ENCODE peak calls at places on chromosomes 11 and 22, in five cellular contexts. One of them, this sample, is unnamed.

GRCh38 chr11:44005076-44005800 is 42.5 kb upstream of the ACCSL start:
- DNase-seq in CD4-positive, alpha-beta T cell: no peak
- DNase-seq in NCI-H2081 treated with DMSO at 0.1 percent for 48 hours: no peak
- DNase-seq in NB4: no peak
- DNase-seq in HTR-8/SVneo: no peak
- DNase-seq in this sample: no peak

GRCh38 chr11:61164610-61165424 is 3.6 kb upstream of the VPS37C start:
- DNase-seq in CD4-positive, alpha-beta T cell: peak
- DNase-seq in NCI-H2081 treated with DMSO at 0.1 percent for 48 hours: no peak
- DNase-seq in NB4: no peak
- DNase-seq in HTR-8/SVneo: no peak
- DNase-seq in this sample: no peak

GRCh38 chr11:66607126-66607834 is 9.2 kb upstream of the RBM14 start:
- DNase-seq in CD4-positive, alpha-beta T cell: no peak
- DNase-seq in NCI-H2081 treated with DMSO at 0.1 percent for 48 hours: no peak
- DNase-seq in NB4: no peak
- DNase-seq in HTR-8/SVneo: no peak
- DNase-seq in this sample: no peak

GRCh38 chr11:72430743-72431570 is 3.4 kb downstream of the CLPB start:
- DNase-seq in CD4-positive, alpha-beta T cell: peak
- DNase-seq in NCI-H2081 treated with DMSO at 0.1 percent for 48 hours: no peak
- DNase-seq in NB4: peak
- DNase-seq in HTR-8/SVneo: peak
- DNase-seq in this sample: no peak

GRCh38 chr11:125025968-125026367 is 37.1 kb upstream of the SLC37A2 start:
- DNase-seq in CD4-positive, alpha-beta T cell: no peak
- DNase-seq in NCI-H2081 treated with DMSO at 0.1 percent for 48 hours: no peak
- DNase-seq in NB4: no peak
- DNase-seq in HTR-8/SVneo: no peak
- DNase-seq in this sample: no peak

GRCh38 chr11:58292017-58292416 is 24.0 kb upstream of the OR10W1 start:
- DNase-seq in CD4-positive, alpha-beta T cell: no peak
- DNase-seq in NCI-H2081 treated with DMSO at 0.1 percent for 48 hours: no peak
- DNase-seq in NB4: no peak
- DNase-seq in HTR-8/SVneo: no peak
- DNase-seq in this sample: no peak

GRCh38 chr11:93718057-93718563 is 23.2 kb downstream of the TAF1D start:
- DNase-seq in CD4-positive, alpha-beta T cell: no peak
- DNase-seq in NCI-H2081 treated with DMSO at 0.1 percent for 48 hours: no peak
- DNase-seq in NB4: peak
- DNase-seq in HTR-8/SVneo: no peak
- DNase-seq in this sample: no peak

GRCh38 chr11:64152841-64153691 is 12.8 kb downstream of the MACROD1 start:
- DNase-seq in CD4-positive, alpha-beta T cell: peak
- DNase-seq in NCI-H2081 treated with DMSO at 0.1 percent for 48 hours: peak
- DNase-seq in NB4: peak
- DNase-seq in HTR-8/SVneo: peak
- DNase-seq in this sample: peak

GRCh38 chr22:31748490-31748889 is 1.4 kb downstream of the PRR14L start:
- DNase-seq in CD4-positive, alpha-beta T cell: no peak
- DNase-seq in NCI-H2081 treated with DMSO at 0.1 percent for 48 hours: no peak
- DNase-seq in NB4: peak
- DNase-seq in HTR-8/SVneo: no peak
- DNase-seq in this sample: no peak

GRCh38 chr22:39416319-39416718 is 16.7 kb downstream of the TAB1 start:
- DNase-seq in CD4-positive, alpha-beta T cell: peak
- DNase-seq in NCI-H2081 treated with DMSO at 0.1 percent for 48 hours: no peak
- DNase-seq in NB4: no peak
- DNase-seq in HTR-8/SVneo: no peak
- DNase-seq in this sample: no peak

GRCh38 chr11:44324787-44325525 is 15.0 kb upstream of the ALX4 start:
- DNase-seq in CD4-positive, alpha-beta T cell: no peak
- DNase-seq in NCI-H2081 treated with DMSO at 0.1 percent for 48 hours: no peak
- DNase-seq in NB4: no peak
- DNase-seq in HTR-8/SVneo: no peak
- DNase-seq in this sample: no peak

GRCh38 chr11:130068986-130069683 is 559 bp upstream of the APLP2 start:
- DNase-seq in CD4-positive, alpha-beta T cell: peak
- DNase-seq in NCI-H2081 treated with DMSO at 0.1 percent for 48 hours: peak
- DNase-seq in NB4: no peak
- DNase-seq in HTR-8/SVneo: peak
- DNase-seq in this sample: peak

GRCh38 chr11:43537831-43538230 is 142.7 kb upstream of the HSD17B12 start:
- DNase-seq in CD4-positive, alpha-beta T cell: no peak
- DNase-seq in NCI-H2081 treated with DMSO at 0.1 percent for 48 hours: no peak
- DNase-seq in NB4: no peak
- DNase-seq in HTR-8/SVneo: no peak
- DNase-seq in this sample: no peak

GRCh38 chr11:36306888-36307287 is 10.8 kb downstream of the PRR5L start:
- DNase-seq in CD4-positive, alpha-beta T cell: no peak
- DNase-seq in NCI-H2081 treated with DMSO at 0.1 percent for 48 hours: no peak
- DNase-seq in NB4: peak
- DNase-seq in HTR-8/SVneo: no peak
- DNase-seq in this sample: no peak

GRCh38 chr11:65633390-65634139 is 4.3 kb upstream of the SIPA1 start:
- DNase-seq in CD4-positive, alpha-beta T cell: no peak
- DNase-seq in NCI-H2081 treated with DMSO at 0.1 percent for 48 hours: no peak
- DNase-seq in NB4: no peak
- DNase-seq in HTR-8/SVneo: no peak
- DNase-seq in this sample: no peak

GRCh38 chr11:76148207-76148606 is 58.1 kb downstream of the WNT11 start:
- DNase-seq in CD4-positive, alpha-beta T cell: no peak
- DNase-seq in NCI-H2081 treated with DMSO at 0.1 percent for 48 hours: no peak
- DNase-seq in NB4: no peak
- DNase-seq in HTR-8/SVneo: no peak
- DNase-seq in this sample: no peak

GRCh38 chr11:7430496-7430895 is 54.8 kb upstream of the OLFML1 start:
- DNase-seq in CD4-positive, alpha-beta T cell: no peak
- DNase-seq in NCI-H2081 treated with DMSO at 0.1 percent for 48 hours: no peak
- DNase-seq in NB4: no peak
- DNase-seq in HTR-8/SVneo: no peak
- DNase-seq in this sample: no peak

GRCh38 chr11:2134022-2135010 is 4.9 kb downstream of the IGF2 start:
- DNase-seq in CD4-positive, alpha-beta T cell: no peak
- DNase-seq in NCI-H2081 treated with DMSO at 0.1 percent for 48 hours: no peak
- DNase-seq in NB4: no peak
- DNase-seq in HTR-8/SVneo: no peak
- DNase-seq in this sample: no peak

GRCh38 chr22:35037089-35037488 is 28.9 kb upstream of the ISX start:
- DNase-seq in CD4-positive, alpha-beta T cell: no peak
- DNase-seq in NCI-H2081 treated with DMSO at 0.1 percent for 48 hours: no peak
- DNase-seq in NB4: peak
- DNase-seq in HTR-8/SVneo: no peak
- DNase-seq in this sample: no peak

GRCh38 chr22:36445158-36445668 is 36.2 kb downstream of the TXN2 start:
- DNase-seq in CD4-positive, alpha-beta T cell: no peak
- DNase-seq in NCI-H2081 treated with DMSO at 0.1 percent for 48 hours: no peak
- DNase-seq in NB4: peak
- DNase-seq in HTR-8/SVneo: no peak
- DNase-seq in this sample: no peak

GRCh38 chr22:50184004-50184461 is 1.7 kb upstream of the TRABD start:
- DNase-seq in CD4-positive, alpha-beta T cell: no peak
- DNase-seq in NCI-H2081 treated with DMSO at 0.1 percent for 48 hours: no peak
- DNase-seq in NB4: no peak
- DNase-seq in HTR-8/SVneo: peak
- DNase-seq in this sample: no peak

GRCh38 chr11:134224710-134225662 is 515 bp downstream of the VPS26B start:
- DNase-seq in CD4-positive, alpha-beta T cell: peak
- DNase-seq in NCI-H2081 treated with DMSO at 0.1 percent for 48 hours: peak
- DNase-seq in NB4: peak
- DNase-seq in HTR-8/SVneo: peak
- DNase-seq in this sample: peak

GRCh38 chr11:105432241-105432995 is 177.5 kb upstream of the GRIA4 start:
- DNase-seq in CD4-positive, alpha-beta T cell: no peak
- DNase-seq in NCI-H2081 treated with DMSO at 0.1 percent for 48 hours: no peak
- DNase-seq in NB4: no peak
- DNase-seq in HTR-8/SVneo: no peak
- DNase-seq in this sample: no peak

GRCh38 chr11:75271730-75272129 is 31.2 kb downstream of the TPBGL start:
- DNase-seq in CD4-positive, alpha-beta T cell: peak
- DNase-seq in NCI-H2081 treated with DMSO at 0.1 percent for 48 hours: no peak
- DNase-seq in NB4: no peak
- DNase-seq in HTR-8/SVneo: no peak
- DNase-seq in this sample: no peak

GRCh38 chr11:75425422-75425821 is 7.6 kb downstream of the KLHL35 start:
- DNase-seq in CD4-positive, alpha-beta T cell: no peak
- DNase-seq in NCI-H2081 treated with DMSO at 0.1 percent for 48 hours: no peak
- DNase-seq in NB4: peak
- DNase-seq in HTR-8/SVneo: no peak
- DNase-seq in this sample: no peak

GRCh38 chr11:86360775-86361395 is 13.8 kb upstream of the CCDC81 start:
- DNase-seq in CD4-positive, alpha-beta T cell: no peak
- DNase-seq in NCI-H2081 treated with DMSO at 0.1 percent for 48 hours: no peak
- DNase-seq in NB4: no peak
- DNase-seq in HTR-8/SVneo: peak
- DNase-seq in this sample: no peak

GRCh38 chr11:17552392-17553248 is 5.6 kb downstream of the OTOG start:
- DNase-seq in CD4-positive, alpha-beta T cell: no peak
- DNase-seq in NCI-H2081 treated with DMSO at 0.1 percent for 48 hours: no peak
- DNase-seq in NB4: no peak
- DNase-seq in HTR-8/SVneo: no peak
- DNase-seq in this sample: no peak

GRCh38 chr22:46750861-46751260 is 11.6 kb upstream of the TBC1D22A start:
- DNase-seq in CD4-positive, alpha-beta T cell: no peak
- DNase-seq in NCI-H2081 treated with DMSO at 0.1 percent for 48 hours: no peak
- DNase-seq in NB4: no peak
- DNase-seq in HTR-8/SVneo: no peak
- DNase-seq in this sample: no peak

GRCh38 chr11:118207079-118207478 is 17.7 kb downstream of the JAML start:
- DNase-seq in CD4-positive, alpha-beta T cell: no peak
- DNase-seq in NCI-H2081 treated with DMSO at 0.1 percent for 48 hours: no peak
- DNase-seq in NB4: no peak
- DNase-seq in HTR-8/SVneo: no peak
- DNase-seq in this sample: no peak

GRCh38 chr11:62652156-62653006 is 721 bp downstream of the INTS5 start:
- DNase-seq in CD4-positive, alpha-beta T cell: no peak
- DNase-seq in NCI-H2081 treated with DMSO at 0.1 percent for 48 hours: no peak
- DNase-seq in NB4: no peak
- DNase-seq in HTR-8/SVneo: no peak
- DNase-seq in this sample: peak

GRCh38 chr11:63779044-63779443 is 10.5 kb upstream of the ZFTA start:
- DNase-seq in CD4-positive, alpha-beta T cell: no peak
- DNase-seq in NCI-H2081 treated with DMSO at 0.1 percent for 48 hours: no peak
- DNase-seq in NB4: no peak
- DNase-seq in HTR-8/SVneo: no peak
- DNase-seq in this sample: no peak

GRCh38 chr11:121112498-121113455 is 11.7 kb downstream of the TECTA start:
- DNase-seq in CD4-positive, alpha-beta T cell: no peak
- DNase-seq in NCI-H2081 treated with DMSO at 0.1 percent for 48 hours: peak
- DNase-seq in NB4: peak
- DNase-seq in HTR-8/SVneo: peak
- DNase-seq in this sample: no peak

GRCh38 chr11:61683961-61684869 is 4.0 kb downstream of the DAGLA start:
- DNase-seq in CD4-positive, alpha-beta T cell: no peak
- DNase-seq in NCI-H2081 treated with DMSO at 0.1 percent for 48 hours: no peak
- DNase-seq in NB4: peak
- DNase-seq in HTR-8/SVneo: no peak
- DNase-seq in this sample: peak

GRCh38 chr22:47172771-47173534 is 410.5 kb downstream of the TBC1D22A start:
- DNase-seq in CD4-positive, alpha-beta T cell: peak
- DNase-seq in NCI-H2081 treated with DMSO at 0.1 percent for 48 hours: no peak
- DNase-seq in NB4: no peak
- DNase-seq in HTR-8/SVneo: no peak
- DNase-seq in this sample: no peak

GRCh38 chr11:29657709-29658108 is 359.1 kb downstream of the KCNA4 start:
- DNase-seq in CD4-positive, alpha-beta T cell: no peak
- DNase-seq in NCI-H2081 treated with DMSO at 0.1 percent for 48 hours: no peak
- DNase-seq in NB4: no peak
- DNase-seq in HTR-8/SVneo: no peak
- DNase-seq in this sample: no peak

GRCh38 chr11:70072471-70073187 is 5.5 kb upstream of the ANO1 start:
- DNase-seq in CD4-positive, alpha-beta T cell: no peak
- DNase-seq in NCI-H2081 treated with DMSO at 0.1 percent for 48 hours: no peak
- DNase-seq in NB4: no peak
- DNase-seq in HTR-8/SVneo: no peak
- DNase-seq in this sample: no peak

GRCh38 chr22:39289445-39290247 is 29.8 kb downstream of the RPL3 start:
- DNase-seq in CD4-positive, alpha-beta T cell: no peak
- DNase-seq in NCI-H2081 treated with DMSO at 0.1 percent for 48 hours: no peak
- DNase-seq in NB4: no peak
- DNase-seq in HTR-8/SVneo: no peak
- DNase-seq in this sample: no peak

GRCh38 chr11:32792948-32793475 is 1.4 kb downstream of the CCDC73 start:
- DNase-seq in CD4-positive, alpha-beta T cell: peak
- DNase-seq in NCI-H2081 treated with DMSO at 0.1 percent for 48 hours: no peak
- DNase-seq in NB4: peak
- DNase-seq in HTR-8/SVneo: peak
- DNase-seq in this sample: no peak

This sample was measured in T-helper 22 cell.